ENCODE peak calls at places on chromosome 11, in four cellular contexts. One of them, this sample, is unnamed.
A peak's percentile ranks its signal among the peaks of the same experiment; 100 is the strongest.

GRCh38 chr11:125433454-125434121 is 62.5 kb downstream of the FEZ1 start:
- DNase-seq in bronchial epithelial cell: peak; percentile 64
- DNase-seq in RPMI8226: peak; percentile 56
- DNase-seq in spleen: no peak
- DNase-seq in this sample: peak; percentile 95

GRCh38 chr11:79160786-79161403 is 279.9 kb downstream of the TENM4 start:
- DNase-seq in bronchial epithelial cell: no peak
- DNase-seq in RPMI8226: no peak
- DNase-seq in spleen: no peak
- DNase-seq in this sample: peak; percentile 58

GRCh38 chr11:72807789-72808188 is 6.4 kb upstream of the ATG16L2 start:
- DNase-seq in bronchial epithelial cell: no peak
- DNase-seq in RPMI8226: no peak
- DNase-seq in spleen: no peak
- DNase-seq in this sample: no peak

GRCh38 chr11:110376711-110377324 is 52.9 kb upstream of the FDX1 start:
- DNase-seq in bronchial epithelial cell: peak; percentile 85
- DNase-seq in RPMI8226: peak; percentile 62
- DNase-seq in spleen: no peak
- DNase-seq in this sample: peak; percentile 54

GRCh38 chr11:798093-798713 is at the start of gene SLC25A22:
- DNase-seq in bronchial epithelial cell: peak; percentile 55
- DNase-seq in RPMI8226: peak; percentile 87
- DNase-seq in spleen: peak; percentile 97
- DNase-seq in this sample: peak; percentile 100

GRCh38 chr11:118060879-118061278 is 16.0 kb upstream of the TMPRSS4 start:
- DNase-seq in bronchial epithelial cell: no peak
- DNase-seq in RPMI8226: peak; percentile 61
- DNase-seq in spleen: no peak
- DNase-seq in this sample: no peak

GRCh38 chr11:61647529-61647928 is 32.7 kb upstream of the DAGLA start:
- DNase-seq in bronchial epithelial cell: peak; percentile 26
- DNase-seq in RPMI8226: no peak
- DNase-seq in spleen: no peak
- DNase-seq in this sample: peak; percentile 58

GRCh38 chr11:95089620-95090542 is at the start of gene ENDOD1:
- DNase-seq in bronchial epithelial cell: peak; percentile 70
- DNase-seq in RPMI8226: peak; percentile 86
- DNase-seq in spleen: peak; percentile 98
- DNase-seq in this sample: peak; percentile 97

GRCh38 chr11:117985953-117986887 is at the start of gene IL10RA:
- DNase-seq in bronchial epithelial cell: peak; percentile 37
- DNase-seq in RPMI8226: peak; percentile 96
- DNase-seq in spleen: peak; percentile 98
- DNase-seq in this sample: peak; percentile 96

GRCh38 chr11:70568504-70569172 is 170.3 kb downstream of the CTTN start:
- DNase-seq in bronchial epithelial cell: peak; percentile 13
- DNase-seq in RPMI8226: no peak
- DNase-seq in spleen: peak; percentile 71
- DNase-seq in this sample: peak; percentile 96

GRCh38 chr11:1157645-1158591 is at the start of gene MUC5AC:
- DNase-seq in bronchial epithelial cell: no peak
- DNase-seq in RPMI8226: no peak
- DNase-seq in spleen: peak; percentile 72
- DNase-seq in this sample: peak; percentile 82

GRCh38 chr11:41382927-41383326 is 76.5 kb downstream of the LRRC4C start:
- DNase-seq in bronchial epithelial cell: peak; percentile 17
- DNase-seq in RPMI8226: no peak
- DNase-seq in spleen: no peak
- DNase-seq in this sample: no peak

GRCh38 chr11:109789911-109790310 is 303.3 kb upstream of the ZC3H12C start:
- DNase-seq in bronchial epithelial cell: no peak
- DNase-seq in RPMI8226: no peak
- DNase-seq in spleen: no peak
- DNase-seq in this sample: peak; percentile 38

GRCh38 chr11:2743427-2744110 is 43.8 kb upstream of the KCNQ1OT1 start:
- DNase-seq in bronchial epithelial cell: no peak
- DNase-seq in RPMI8226: no peak
- DNase-seq in spleen: peak; percentile 69
- DNase-seq in this sample: peak; percentile 74

GRCh38 chr11:24859801-24860300 is 363.0 kb downstream of the LUZP2 start:
- DNase-seq in bronchial epithelial cell: no peak
- DNase-seq in RPMI8226: no peak
- DNase-seq in spleen: peak; percentile 66
- DNase-seq in this sample: no peak

GRCh38 chr11:61542661-61543060 is 34.1 kb downstream of the LRRC10B start:
- DNase-seq in bronchial epithelial cell: no peak
- DNase-seq in RPMI8226: no peak
- DNase-seq in spleen: no peak
- DNase-seq in this sample: peak; percentile 80

GRCh38 chr11:128963744-128964340 is 21.2 kb upstream of the TP53AIP1 start:
- DNase-seq in bronchial epithelial cell: no peak
- DNase-seq in RPMI8226: no peak
- DNase-seq in spleen: no peak
- DNase-seq in this sample: no peak

GRCh38 chr11:120431633-120432032 is 79.9 kb upstream of the GRIK4 start:
- DNase-seq in bronchial epithelial cell: peak; percentile 31
- DNase-seq in RPMI8226: no peak
- DNase-seq in spleen: no peak
- DNase-seq in this sample: no peak

GRCh38 chr11:93133710-93134109 is 64.1 kb downstream of the SLC36A4 start:
- DNase-seq in bronchial epithelial cell: peak; percentile 10
- DNase-seq in RPMI8226: no peak
- DNase-seq in spleen: no peak
- DNase-seq in this sample: no peak

GRCh38 chr11:64845125-64845735 is 777 bp upstream of the CDC42BPG start:
- DNase-seq in bronchial epithelial cell: peak; percentile 10
- DNase-seq in RPMI8226: no peak
- DNase-seq in spleen: no peak
- DNase-seq in this sample: peak; percentile 86

GRCh38 chr11:66845143-66845875 is 2.1 kb downstream of the RCE1 start:
- DNase-seq in bronchial epithelial cell: no peak
- DNase-seq in RPMI8226: no peak
- DNase-seq in spleen: peak; percentile 58
- DNase-seq in this sample: peak; percentile 72

GRCh38 chr11:128500488-128500887 is 86.9 kb downstream of the ETS1 start:
- DNase-seq in bronchial epithelial cell: no peak
- DNase-seq in RPMI8226: no peak
- DNase-seq in spleen: no peak
- DNase-seq in this sample: no peak

GRCh38 chr11:89736566-89736965 is 26.5 kb downstream of the TRIM77 start:
- DNase-seq in bronchial epithelial cell: peak; percentile 4
- DNase-seq in RPMI8226: no peak
- DNase-seq in spleen: no peak
- DNase-seq in this sample: no peak

GRCh38 chr11:27215471-27216267 is 147.3 kb downstream of the CCDC34 start:
- DNase-seq in bronchial epithelial cell: no peak
- DNase-seq in RPMI8226: no peak
- DNase-seq in spleen: peak; percentile 82
- DNase-seq in this sample: no peak

This sample was measured in osteoblast.